ENCODE peak calls at places on chromosome 1, in six cellular contexts. One of them, this sample, is unnamed.

GRCh38 chr1:94334156-94334555 is 84.0 kb upstream of the ABCD3 start:
- DNase-seq in CD4-positive, CD25-positive, alpha-beta regulatory T cell: no peak
- DNase-seq in tibial nerve: no peak
- DNase-seq in CD8-positive, alpha-beta T cell: no peak
- DNase-seq in SK-N-SH: no peak
- DNase-seq in A549: no peak
- DNase-seq in this sample: no peak

GRCh38 chr1:244092293-244093264 is 41.5 kb downstream of the ZBTB18 start:
- DNase-seq in SK-N-SH: no peak
- DNase-seq in A549: peak
- DNase-seq in CD8-positive, alpha-beta T cell: no peak
- DNase-seq in CD4-positive, CD25-positive, alpha-beta regulatory T cell: no peak
- DNase-seq in tibial nerve: no peak
- DNase-seq in this sample: no peak

GRCh38 chr1:235357485-235358378 is 9.5 kb upstream of the TBCE start:
- DNase-seq in SK-N-SH: no peak
- DNase-seq in A549: no peak
- DNase-seq in CD4-positive, CD25-positive, alpha-beta regulatory T cell: no peak
- DNase-seq in tibial nerve: no peak
- DNase-seq in CD8-positive, alpha-beta T cell: no peak
- DNase-seq in this sample: no peak

GRCh38 chr1:94279048-94279447 is 41.7 kb upstream of the ARHGAP29 start:
- DNase-seq in CD8-positive, alpha-beta T cell: no peak
- DNase-seq in A549: no peak
- DNase-seq in tibial nerve: no peak
- DNase-seq in CD4-positive, CD25-positive, alpha-beta regulatory T cell: no peak
- DNase-seq in SK-N-SH: no peak
- DNase-seq in this sample: no peak

GRCh38 chr1:109151146-109151545 is 37.2 kb downstream of the ELAPOR1 start:
- DNase-seq in SK-N-SH: no peak
- DNase-seq in CD4-positive, CD25-positive, alpha-beta regulatory T cell: no peak
- DNase-seq in A549: peak
- DNase-seq in tibial nerve: no peak
- DNase-seq in CD8-positive, alpha-beta T cell: no peak
- DNase-seq in this sample: peak

GRCh38 chr1:209884249-209884648 is 53.8 kb upstream of the SYT14 start:
- DNase-seq in tibial nerve: no peak
- DNase-seq in CD4-positive, CD25-positive, alpha-beta regulatory T cell: no peak
- DNase-seq in CD8-positive, alpha-beta T cell: no peak
- DNase-seq in SK-N-SH: no peak
- DNase-seq in A549: no peak
- DNase-seq in this sample: no peak

GRCh38 chr1:152107984-152108898 is 7.0 kb downstream of the TCHH start:
- DNase-seq in CD4-positive, CD25-positive, alpha-beta regulatory T cell: peak
- DNase-seq in tibial nerve: no peak
- DNase-seq in CD8-positive, alpha-beta T cell: no peak
- DNase-seq in A549: peak
- DNase-seq in SK-N-SH: no peak
- DNase-seq in this sample: no peak

GRCh38 chr1:67747667-67748066 is 62.7 kb downstream of the GADD45A start:
- DNase-seq in A549: no peak
- DNase-seq in tibial nerve: no peak
- DNase-seq in SK-N-SH: no peak
- DNase-seq in CD4-positive, CD25-positive, alpha-beta regulatory T cell: no peak
- DNase-seq in CD8-positive, alpha-beta T cell: no peak
- DNase-seq in this sample: no peak

GRCh38 chr1:22037520-22037919 is 15.0 kb upstream of the CDC42 start:
- DNase-seq in tibial nerve: no peak
- DNase-seq in CD4-positive, CD25-positive, alpha-beta regulatory T cell: no peak
- DNase-seq in A549: no peak
- DNase-seq in SK-N-SH: no peak
- DNase-seq in CD8-positive, alpha-beta T cell: no peak
- DNase-seq in this sample: no peak

GRCh38 chr1:88079036-88079435 is 605.0 kb upstream of the PKN2 start:
- DNase-seq in A549: no peak
- DNase-seq in tibial nerve: no peak
- DNase-seq in SK-N-SH: peak
- DNase-seq in CD8-positive, alpha-beta T cell: no peak
- DNase-seq in CD4-positive, CD25-positive, alpha-beta regulatory T cell: no peak
- DNase-seq in this sample: no peak

GRCh38 chr1:110548381-110548780 is 29.4 kb upstream of the KCNA10 start:
- DNase-seq in tibial nerve: no peak
- DNase-seq in CD4-positive, CD25-positive, alpha-beta regulatory T cell: peak
- DNase-seq in A549: peak
- DNase-seq in SK-N-SH: peak
- DNase-seq in CD8-positive, alpha-beta T cell: no peak
- DNase-seq in this sample: no peak

GRCh38 chr1:149936076-149936991 is at the start of gene MTMR11:
- DNase-seq in tibial nerve: peak
- DNase-seq in CD8-positive, alpha-beta T cell: no peak
- DNase-seq in CD4-positive, CD25-positive, alpha-beta regulatory T cell: no peak
- DNase-seq in SK-N-SH: no peak
- DNase-seq in A549: peak
- DNase-seq in this sample: no peak

GRCh38 chr1:169160845-169161511 is 54.5 kb downstream of the ATP1B1 start:
- DNase-seq in CD4-positive, CD25-positive, alpha-beta regulatory T cell: no peak
- DNase-seq in tibial nerve: no peak
- DNase-seq in CD8-positive, alpha-beta T cell: no peak
- DNase-seq in SK-N-SH: no peak
- DNase-seq in A549: no peak
- DNase-seq in this sample: no peak

GRCh38 chr1:203649551-203650011 is 22.9 kb downstream of the ATP2B4 start:
- DNase-seq in SK-N-SH: no peak
- DNase-seq in tibial nerve: no peak
- DNase-seq in A549: no peak
- DNase-seq in CD8-positive, alpha-beta T cell: no peak
- DNase-seq in CD4-positive, CD25-positive, alpha-beta regulatory T cell: no peak
- DNase-seq in this sample: no peak

GRCh38 chr1:89615676-89616598 is 17.0 kb upstream of the LRRC8C start:
- DNase-seq in A549: peak
- DNase-seq in tibial nerve: no peak
- DNase-seq in CD4-positive, CD25-positive, alpha-beta regulatory T cell: peak
- DNase-seq in SK-N-SH: peak
- DNase-seq in CD8-positive, alpha-beta T cell: no peak
- DNase-seq in this sample: no peak

GRCh38 chr1:199490804-199491527 is 536.5 kb upstream of the NR5A2 start:
- DNase-seq in CD4-positive, CD25-positive, alpha-beta regulatory T cell: no peak
- DNase-seq in tibial nerve: no peak
- DNase-seq in SK-N-SH: peak
- DNase-seq in CD8-positive, alpha-beta T cell: no peak
- DNase-seq in A549: no peak
- DNase-seq in this sample: no peak

GRCh38 chr1:228836427-228836826 is 101.1 kb downstream of the RHOU start:
- DNase-seq in SK-N-SH: no peak
- DNase-seq in tibial nerve: no peak
- DNase-seq in CD4-positive, CD25-positive, alpha-beta regulatory T cell: no peak
- DNase-seq in A549: no peak
- DNase-seq in CD8-positive, alpha-beta T cell: no peak
- DNase-seq in this sample: no peak

GRCh38 chr1:159923203-159924024 is 1.9 kb downstream of the TAGLN2 start:
- DNase-seq in tibial nerve: peak
- DNase-seq in SK-N-SH: no peak
- DNase-seq in CD4-positive, CD25-positive, alpha-beta regulatory T cell: peak
- DNase-seq in A549: peak
- DNase-seq in CD8-positive, alpha-beta T cell: peak
- DNase-seq in this sample: peak

DNA sequence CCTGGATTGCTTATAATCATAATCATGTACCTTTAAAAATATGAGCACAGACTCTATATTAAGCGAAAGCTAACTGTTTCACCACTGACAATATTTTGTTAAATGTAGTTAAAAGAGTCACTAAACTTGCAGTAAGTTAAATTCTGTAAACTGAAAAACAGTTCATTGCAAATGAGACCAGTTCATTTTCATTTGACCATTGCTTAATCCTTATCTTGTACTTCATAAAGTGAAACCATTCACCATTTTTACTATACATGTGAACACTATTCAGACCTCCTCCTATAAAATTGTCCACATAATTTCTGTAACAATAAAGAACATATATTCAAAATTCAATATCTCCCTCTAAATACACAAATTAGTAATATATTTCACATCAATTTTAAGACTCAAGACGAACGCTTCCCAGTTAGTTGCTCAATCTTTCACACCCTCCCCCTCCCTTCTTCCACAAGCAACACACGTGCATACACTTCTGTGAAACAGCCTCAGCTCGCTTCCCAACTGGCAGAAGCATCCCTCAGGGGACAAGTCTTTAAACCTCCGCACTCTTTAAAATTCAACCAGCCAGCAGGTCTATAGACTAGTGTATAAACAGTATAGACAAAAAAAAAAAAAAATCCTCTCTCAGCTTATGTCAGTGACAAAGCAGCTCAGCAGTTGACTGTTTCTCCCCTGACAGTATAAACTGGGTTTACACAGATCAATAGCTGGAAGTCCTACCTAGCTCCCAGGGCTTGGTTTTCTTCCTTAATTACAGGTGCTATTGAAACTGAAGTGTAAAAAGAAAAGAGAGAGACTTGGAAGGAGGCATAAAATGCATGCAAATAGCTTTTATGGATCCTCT is 99.6 kb downstream of the DENND1B start:
- DNase-seq in A549: peak
- DNase-seq in tibial nerve: peak
- DNase-seq in SK-N-SH: no peak
- DNase-seq in CD8-positive, alpha-beta T cell: no peak
- DNase-seq in CD4-positive, CD25-positive, alpha-beta regulatory T cell: no peak
- DNase-seq in this sample: peak
- H3K27ac ChIP-seq in A549: no peak
- H3K27ac ChIP-seq in tibial nerve: no peak
- H3K27ac ChIP-seq in SK-N-SH: no peak
- H3K27ac ChIP-seq in CD8-positive, alpha-beta T cell: no peak
- H3K27ac ChIP-seq in CD4-positive, CD25-positive, alpha-beta regulatory T cell: no peak
- H3K27ac ChIP-seq in this sample: no peak

GRCh38 chr1:227363825-227364224 is 45.5 kb upstream of the CDC42BPA start:
- DNase-seq in SK-N-SH: no peak
- DNase-seq in tibial nerve: no peak
- DNase-seq in CD4-positive, CD25-positive, alpha-beta regulatory T cell: no peak
- DNase-seq in CD8-positive, alpha-beta T cell: no peak
- DNase-seq in A549: no peak
- DNase-seq in this sample: no peak
- H3K27ac ChIP-seq in SK-N-SH: no peak
- H3K27ac ChIP-seq in tibial nerve: no peak
- H3K27ac ChIP-seq in CD4-positive, CD25-positive, alpha-beta regulatory T cell: no peak
- H3K27ac ChIP-seq in CD8-positive, alpha-beta T cell: no peak
- H3K27ac ChIP-seq in A549: no peak
- H3K27ac ChIP-seq in this sample: no peak

GRCh38 chr1:32967863-32968571 is 3.4 kb upstream of the RNF19B start:
- DNase-seq in SK-N-SH: no peak
- DNase-seq in CD4-positive, CD25-positive, alpha-beta regulatory T cell: no peak
- DNase-seq in CD8-positive, alpha-beta T cell: no peak
- DNase-seq in A549: no peak
- DNase-seq in tibial nerve: no peak
- DNase-seq in this sample: no peak
- H3K27ac ChIP-seq in SK-N-SH: no peak
- H3K27ac ChIP-seq in CD4-positive, CD25-positive, alpha-beta regulatory T cell: no peak
- H3K27ac ChIP-seq in CD8-positive, alpha-beta T cell: no peak
- H3K27ac ChIP-seq in A549: no peak
- H3K27ac ChIP-seq in tibial nerve: no peak
- H3K27ac ChIP-seq in this sample: no peak

DNA sequence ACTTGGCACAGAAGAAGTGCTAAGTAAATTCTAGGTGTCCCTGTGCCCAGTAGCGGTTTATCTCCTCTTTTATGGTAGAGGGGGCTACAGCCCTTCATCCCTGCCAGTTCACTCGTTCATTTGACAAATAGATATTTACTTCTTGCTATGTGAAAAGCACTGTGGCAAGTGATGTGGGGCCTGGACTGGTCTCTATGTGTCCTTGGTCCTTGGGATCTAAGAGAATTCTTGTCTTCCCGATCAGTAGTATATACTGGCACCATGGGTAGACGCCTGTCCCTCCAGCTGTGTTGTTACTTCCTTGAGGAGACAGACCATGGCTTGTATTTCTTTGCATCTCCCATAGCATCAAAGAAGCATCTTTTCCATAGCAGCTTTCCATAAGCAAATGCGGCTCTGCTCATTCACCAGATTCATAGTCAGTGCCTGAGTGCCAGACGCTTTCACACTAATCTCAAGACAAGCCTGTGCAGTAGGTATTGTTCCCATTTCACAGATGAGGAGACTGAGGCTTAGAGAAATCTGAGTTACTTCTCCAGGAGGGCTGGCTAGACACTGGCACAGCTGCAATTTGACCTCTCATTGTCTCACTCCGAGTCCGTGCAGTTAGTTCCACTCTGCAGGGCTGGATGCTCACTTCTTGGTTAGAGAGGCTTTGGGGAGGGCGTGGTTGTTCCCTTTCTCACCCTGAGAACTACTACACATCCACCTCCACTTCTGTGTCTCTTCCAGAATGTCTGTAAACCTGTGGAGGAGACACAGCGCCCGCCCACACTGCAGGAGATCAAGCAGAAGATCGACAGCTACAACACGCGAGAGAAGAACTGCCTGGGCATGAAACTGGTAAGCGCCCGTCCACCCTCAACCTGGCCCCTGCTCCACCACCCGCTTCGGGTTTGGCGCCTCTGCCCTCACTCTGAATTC is 29.5 kb downstream of the EIF2D start:
- DNase-seq in CD4-positive, CD25-positive, alpha-beta regulatory T cell: no peak
- DNase-seq in SK-N-SH: no peak
- DNase-seq in tibial nerve: no peak
- DNase-seq in A549: no peak
- DNase-seq in CD8-positive, alpha-beta T cell: no peak
- DNase-seq in this sample: no peak
- H3K27ac ChIP-seq in CD4-positive, CD25-positive, alpha-beta regulatory T cell: peak
- H3K27ac ChIP-seq in SK-N-SH: no peak
- H3K27ac ChIP-seq in tibial nerve: no peak
- H3K27ac ChIP-seq in A549: no peak
- H3K27ac ChIP-seq in CD8-positive, alpha-beta T cell: peak
- H3K27ac ChIP-seq in this sample: no peak

This sample was measured in psoas muscle.